ENCODE peak calls at places on chromosomes 2 and 18, in nine cellular contexts. H, A, L, V, I, Y, U, D and C are unnamed samples. For H3K4me1 and H3K9me3, the result is how much of the 10 kb centered on the place peaks cover.

GRCh38 chr2:23564618-23564967 is 179.6 kb downstream of the KLHL29 start:
- DNase-seq in H (no peak), A (no peak), L (no peak), V (peak), I (no peak), Y (no peak), U (no peak), D (no peak), C (no peak)

GRCh38 chr2:135532581-135532980 is 1.3 kb downstream of the R3HDM1 start:
- DNase-seq in H (no peak), A (no peak), L (peak), V (peak), I (no peak), Y (no peak), U (no peak), D (peak), C (no peak)

GRCh38 chr18:49933530-49933929 is 120.2 kb upstream of the ACAA2 start:
- DNase-seq in H (no peak), A (no peak), L (peak), V (peak), I (no peak), Y (no peak), U (no peak), D (no peak), C (no peak)

GRCh38 chr2:179179719-179180118 is 84.9 kb downstream of the SESTD1 start:
- DNase-seq in H (no peak), A (no peak), L (no peak), V (no peak), I (no peak), Y (no peak), U (no peak), D (no peak), C (no peak)

GRCh38 chr2:217753460-217754200 is 249.2 kb downstream of the TNS1 start:
- DNase-seq in H (no peak), A (no peak), L (no peak), V (peak), I (no peak), Y (no peak), U (no peak), D (no peak), C (no peak)

GRCh38 chr2:15058015-15058414 is 425.5 kb downstream of the LRATD1 start:
- DNase-seq in H (no peak), A (no peak), L (no peak), V (peak), I (no peak), Y (peak), U (no peak), D (no peak), C (no peak)

GRCh38 chr2:112881217-112882000 is 29.6 kb upstream of the IL37 start:
- DNase-seq in H (no peak), A (no peak), L (peak), V (peak), I (no peak), Y (no peak), U (no peak), D (peak), C (no peak)

GRCh38 chr2:95346236-95346737 is 49.1 kb downstream of the KCNIP3 start:
- DNase-seq in H (peak), A (peak), L (peak), V (peak), I (no peak), Y (peak), U (peak), D (no peak), C (peak)

GRCh38 chr2:213559053-213559452 is 274.8 kb downstream of the SPAG16 start:
- DNase-seq in H (no peak), A (no peak), L (no peak), V (no peak), I (no peak), Y (no peak), U (no peak), D (no peak), C (no peak)
- H3K4me1 ChIP-seq in H (under half), A (under half), L (under half), V (under half), I (under half), Y (under half), U (under half), D (under half), C (under half)

DNA sequence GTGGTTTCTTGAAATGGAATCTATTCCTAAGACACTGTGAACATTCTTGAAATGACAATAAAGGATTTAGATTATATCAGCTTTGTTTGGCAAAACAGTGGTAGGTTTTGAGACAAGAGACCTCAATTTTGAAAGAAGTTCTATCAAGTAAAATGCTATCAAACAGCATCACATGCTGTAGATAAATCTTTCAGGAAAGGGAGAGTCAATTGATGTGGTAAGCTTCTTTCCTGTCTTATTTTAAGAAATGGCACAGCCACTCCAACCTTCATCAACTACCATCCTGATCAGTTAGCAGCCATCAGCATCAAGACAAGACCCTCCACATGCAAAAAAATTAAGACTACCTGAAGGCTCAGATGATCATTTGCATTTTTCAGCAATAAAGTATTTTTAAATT is 495.4 kb downstream of the TRIB2 start:
- DNase-seq in H (no peak), A (no peak), L (no peak), V (no peak), I (no peak), Y (no peak), U (no peak), D (no peak), C (no peak)
- H3K9me3 ChIP-seq in H (under half), A (under half), L (under half), V (under half), I (under half), Y (under half), U (under half), D (under half), C (under half)

DNA sequence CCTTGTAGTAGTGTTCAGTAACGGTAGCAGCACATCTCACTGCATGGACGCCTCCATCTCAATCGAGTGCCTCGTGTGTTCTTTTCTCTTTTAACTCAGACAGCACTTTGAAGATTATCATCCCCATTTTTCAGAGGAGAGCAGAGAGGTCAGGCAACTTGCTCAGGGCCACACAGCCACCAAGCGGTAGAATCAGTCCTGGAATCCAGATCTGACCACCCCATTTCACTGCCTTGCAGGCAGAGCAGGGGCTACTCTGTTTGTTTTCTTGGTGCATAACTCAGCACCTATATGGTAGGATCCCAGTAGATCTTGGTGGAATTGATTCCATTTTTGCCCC is 129.5 kb downstream of the SMAD7 start:
- DNase-seq in H (peak), A (peak), L (no peak), V (no peak), I (no peak), Y (peak), U (no peak), D (no peak), C (no peak)
- H3K4me3 ChIP-seq in H (no peak), A (no peak), L (no peak), V (no peak), I (no peak), Y (no peak), U (no peak), D (no peak), C (no peak)

GRCh38 chr2:28975671-28976070 is 5.4 kb upstream of the TOGARAM2 start:
- DNase-seq in H (no peak), A (no peak), L (peak), V (no peak), I (no peak), Y (no peak), U (no peak), D (no peak), C (no peak)
- H3K4me1 ChIP-seq in H (under half), A (under half), L (under half), V (under half), I (under half), Y (under half), U (under half), D (under half), C (under half)

GRCh38 chr2:89820248-89820647 is 1128.8 kb downstream of the RPIA start:
- DNase-seq in H (no peak), A (no peak), L (no peak), V (no peak), I (no peak), Y (no peak), U (no peak), D (no peak), C (no peak)

GRCh38 chr2:89821455-89821945 is 1130.0 kb downstream of the RPIA start:
- DNase-seq in H (no peak), A (no peak), L (no peak), V (no peak), I (no peak), Y (no peak), U (no peak), D (no peak), C (no peak)

GRCh38 chr2:89825034-89825433 is 1133.6 kb downstream of the RPIA start:
- DNase-seq in H (no peak), A (no peak), L (no peak), V (no peak), I (no peak), Y (no peak), U (no peak), D (no peak), C (no peak)

GRCh38 chr2:89819809-89820208 is 1128.3 kb downstream of the RPIA start:
- DNase-seq in H (no peak), A (no peak), L (no peak), V (no peak), I (no peak), Y (no peak), U (no peak), D (no peak), C (no peak)

GRCh38 chr2:89823556-89823955 is 1132.1 kb downstream of the RPIA start:
- DNase-seq in H (no peak), A (no peak), L (no peak), V (no peak), I (no peak), Y (no peak), U (no peak), D (no peak), C (no peak)
- H3K9me3 ChIP-seq in H (under half), A (under half), L (half or more), V (under half), I (under half), Y (under half), U (under half), D (half or more), C (under half)